ENCODE peak calls at places on chromosomes 12 and 14, in four cellular contexts. One of them, this sample, is unnamed.
A peak's percentile ranks its signal among the peaks of the same experiment; 100 is the strongest.

GRCh38 chr12:89971880-89972279 is 263.2 kb upstream of the ATP2B1 start:
- DNase-seq in IMR-90: no peak
- DNase-seq in mesenchymal stem cell: peak; percentile 40
- DNase-seq in mesendoderm: peak; percentile 13
- DNase-seq in this sample: no peak

GRCh38 chr14:99134333-99135046 is 137.5 kb downstream of the BCL11B start:
- DNase-seq in IMR-90: no peak
- DNase-seq in mesendoderm: no peak
- DNase-seq in mesenchymal stem cell: no peak
- DNase-seq in this sample: no peak

GRCh38 chr12:15754233-15754632 is 35.0 kb downstream of the EPS8 start:
- DNase-seq in mesenchymal stem cell: peak; percentile 26
- DNase-seq in mesendoderm: no peak
- DNase-seq in IMR-90: peak; percentile 65
- DNase-seq in this sample: no peak

GRCh38 chr12:24222968-24223367 is 273.5 kb upstream of the SOX5 start:
- DNase-seq in IMR-90: peak; percentile 87
- DNase-seq in mesendoderm: no peak
- DNase-seq in mesenchymal stem cell: peak; percentile 77
- DNase-seq in this sample: no peak

GRCh38 chr12:66885115-66885875 is 206.4 kb upstream of the GRIP1 start:
- DNase-seq in mesenchymal stem cell: no peak
- DNase-seq in mesendoderm: peak; percentile 6
- DNase-seq in IMR-90: no peak
- DNase-seq in this sample: no peak

GRCh38 chr14:20400965-20401593 is 12.2 kb downstream of the TEP1 start:
- DNase-seq in mesenchymal stem cell: no peak
- DNase-seq in mesendoderm: peak; percentile 23
- DNase-seq in IMR-90: peak; percentile 24
- DNase-seq in this sample: no peak

GRCh38 chr14:74221741-74222140 is 17.5 kb upstream of the VSX2 start:
- DNase-seq in mesendoderm: no peak
- DNase-seq in mesenchymal stem cell: no peak
- DNase-seq in IMR-90: no peak
- DNase-seq in this sample: no peak

GRCh38 chr12:126668538-126668937 is 1598.4 kb upstream of the TMEM132C start:
- DNase-seq in mesenchymal stem cell: no peak
- DNase-seq in mesendoderm: no peak
- DNase-seq in IMR-90: no peak
- DNase-seq in this sample: no peak

GRCh38 chr12:128449146-128449894 is 182.3 kb downstream of the TMEM132C start:
- DNase-seq in mesendoderm: no peak
- DNase-seq in IMR-90: no peak
- DNase-seq in mesenchymal stem cell: peak; percentile 0
- DNase-seq in this sample: no peak

GRCh38 chr12:103840399-103840880 is 594 bp downstream of the NT5DC3 start:
- DNase-seq in mesendoderm: peak; percentile 28
- DNase-seq in IMR-90: peak; percentile 25
- DNase-seq in mesenchymal stem cell: peak; percentile 38
- DNase-seq in this sample: no peak

GRCh38 chr12:112602150-112602549 is 183.4 kb downstream of the PTPN11 start:
- DNase-seq in mesenchymal stem cell: no peak
- DNase-seq in IMR-90: no peak
- DNase-seq in mesendoderm: no peak
- DNase-seq in this sample: peak; percentile 71

GRCh38 chr12:132386926-132387497 is 57.6 kb upstream of the GALNT9 start:
- DNase-seq in IMR-90: no peak
- DNase-seq in mesendoderm: no peak
- DNase-seq in mesenchymal stem cell: no peak
- DNase-seq in this sample: no peak

GRCh38 chr12:18275974-18276373 is 14.7 kb downstream of the PIK3C2G start:
- DNase-seq in mesendoderm: peak; percentile 73
- DNase-seq in IMR-90: peak; percentile 22
- DNase-seq in mesenchymal stem cell: no peak
- DNase-seq in this sample: no peak

GRCh38 chr14:51711505-51711904 is 59.8 kb downstream of the FRMD6 start:
- DNase-seq in IMR-90: peak; percentile 61
- DNase-seq in mesenchymal stem cell: no peak
- DNase-seq in mesendoderm: no peak
- DNase-seq in this sample: no peak

GRCh38 chr14:89042021-89042420 is 217.6 kb downstream of the TTC8 start:
- DNase-seq in IMR-90: no peak
- DNase-seq in mesendoderm: no peak
- DNase-seq in mesenchymal stem cell: no peak
- DNase-seq in this sample: no peak

GRCh38 chr14:89040080-89040437 is 215.6 kb downstream of the TTC8 start:
- DNase-seq in mesenchymal stem cell: no peak
- DNase-seq in IMR-90: no peak
- DNase-seq in mesendoderm: no peak
- DNase-seq in this sample: no peak

GRCh38 chr14:89037065-89037464 is 212.6 kb downstream of the TTC8 start:
- DNase-seq in IMR-90: no peak
- DNase-seq in mesenchymal stem cell: no peak
- DNase-seq in mesendoderm: no peak
- DNase-seq in this sample: no peak

GRCh38 chr14:89040438-89041244 is 216.2 kb downstream of the TTC8 start:
- DNase-seq in IMR-90: peak; percentile 86
- DNase-seq in mesendoderm: peak; percentile 91
- DNase-seq in mesenchymal stem cell: peak; percentile 85
- DNase-seq in this sample: peak; percentile 78

DNA sequence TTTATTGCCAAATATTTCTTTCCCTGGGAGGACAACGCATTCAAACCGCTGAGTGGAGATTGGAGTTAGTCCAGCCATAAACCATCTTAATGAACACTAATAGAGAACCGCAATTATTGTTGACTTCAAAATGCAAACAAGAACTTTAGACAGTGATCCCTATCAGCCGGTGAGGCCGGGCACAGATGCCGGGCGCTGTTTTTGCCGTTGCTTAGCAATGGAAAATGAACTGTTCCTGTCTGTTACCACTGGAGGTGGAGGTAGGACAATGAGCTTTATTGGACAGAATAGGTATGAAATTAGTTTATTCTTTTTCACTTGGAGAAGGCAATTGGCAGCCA is 216.8 kb downstream of the TTC8 start:
- DNase-seq in mesenchymal stem cell: no peak
- DNase-seq in mesendoderm: peak; percentile 23
- DNase-seq in IMR-90: no peak
- DNase-seq in this sample: no peak
- H4K8ac ChIP-seq in mesenchymal stem cell: peak overlapping the region; percentile 56
- H4K8ac ChIP-seq in mesendoderm: no peak overlapping the region
- H4K8ac ChIP-seq in IMR-90: peak overlapping the region; percentile 24
- H4K8ac ChIP-seq in this sample: no peak overlapping the region

GRCh38 chr12:124321556-124322270 is 26.8 kb downstream of the RFLNA start:
- DNase-seq in mesendoderm: no peak
- DNase-seq in IMR-90: peak; percentile 19
- DNase-seq in mesenchymal stem cell: peak; percentile 45
- DNase-seq in this sample: no peak
- H4K8ac ChIP-seq in mesendoderm: no peak overlapping the region
- H4K8ac ChIP-seq in IMR-90: no peak overlapping the region
- H4K8ac ChIP-seq in mesenchymal stem cell: no peak overlapping the region
- H4K8ac ChIP-seq in this sample: no peak overlapping the region

DNA sequence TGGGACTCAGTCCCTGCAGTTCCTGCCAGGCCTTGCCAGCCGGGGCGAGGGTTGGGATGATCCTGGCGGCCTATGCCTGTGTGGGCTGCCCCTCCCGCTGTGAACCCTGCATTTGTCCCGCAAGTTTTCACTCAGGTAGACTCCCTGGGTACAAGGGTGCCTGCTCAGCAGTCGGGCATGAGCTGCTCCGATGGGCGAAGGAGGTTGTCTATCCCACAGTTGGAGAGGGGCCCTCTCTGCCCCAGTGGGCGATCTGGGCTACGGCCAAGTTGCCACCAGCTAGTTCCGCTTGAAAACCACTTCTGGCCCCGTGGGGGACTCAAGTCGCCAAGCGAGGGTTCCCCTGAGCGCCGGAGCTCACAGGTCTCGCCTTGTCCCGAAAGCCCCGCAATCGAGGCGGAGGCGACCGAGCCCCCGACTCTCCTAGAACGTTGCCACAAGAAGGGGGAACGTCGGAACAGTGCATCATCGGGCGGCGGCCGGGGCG is 368 bp upstream of the TPI1 start:
- DNase-seq in mesenchymal stem cell: no peak
- DNase-seq in IMR-90: no peak
- DNase-seq in mesendoderm: no peak
- DNase-seq in this sample: no peak
- H4K8ac ChIP-seq in mesenchymal stem cell: peak overlapping the region; percentile 71
- H4K8ac ChIP-seq in IMR-90: peak overlapping the region; percentile 92
- H4K8ac ChIP-seq in mesendoderm: no peak overlapping the region
- H4K8ac ChIP-seq in this sample: no peak overlapping the region

GRCh38 chr14:33978892-33979612 is 28.2 kb upstream of the EGLN3 start:
- DNase-seq in mesenchymal stem cell: no peak
- DNase-seq in IMR-90: no peak
- DNase-seq in mesendoderm: no peak
- DNase-seq in this sample: no peak
- H4K8ac ChIP-seq in mesenchymal stem cell: no peak overlapping the region
- H4K8ac ChIP-seq in IMR-90: no peak overlapping the region
- H4K8ac ChIP-seq in mesendoderm: no peak overlapping the region
- H4K8ac ChIP-seq in this sample: no peak overlapping the region

GRCh38 chr12:120993496-120993895 is 15.2 kb downstream of the HNF1A start:
- DNase-seq in mesenchymal stem cell: no peak
- DNase-seq in IMR-90: no peak
- DNase-seq in mesendoderm: no peak
- DNase-seq in this sample: no peak
- H4K8ac ChIP-seq in mesenchymal stem cell: no peak overlapping the region
- H4K8ac ChIP-seq in IMR-90: no peak overlapping the region
- H4K8ac ChIP-seq in mesendoderm: no peak overlapping the region
- H4K8ac ChIP-seq in this sample: no peak overlapping the region

GRCh38 chr14:92998957-92999356 is 76.0 kb downstream of the CHGA start:
- DNase-seq in mesendoderm: no peak
- DNase-seq in IMR-90: no peak
- DNase-seq in mesenchymal stem cell: no peak
- DNase-seq in this sample: no peak
- H4K8ac ChIP-seq in mesendoderm: no peak overlapping the region
- H4K8ac ChIP-seq in IMR-90: no peak overlapping the region
- H4K8ac ChIP-seq in mesenchymal stem cell: no peak overlapping the region
- H4K8ac ChIP-seq in this sample: no peak overlapping the region

GRCh38 chr12:69056743-69057515 is 124.0 kb upstream of the CPM start:
- DNase-seq in mesendoderm: no peak
- DNase-seq in IMR-90: peak; percentile 66
- DNase-seq in mesenchymal stem cell: peak; percentile 55
- DNase-seq in this sample: no peak

GRCh38 chr12:69055706-69056105 is 122.7 kb upstream of the CPM start:
- DNase-seq in IMR-90: no peak
- DNase-seq in mesendoderm: no peak
- DNase-seq in mesenchymal stem cell: no peak
- DNase-seq in this sample: no peak

GRCh38 chr12:69054343-69055056 is 121.5 kb upstream of the CPM start:
- DNase-seq in mesendoderm: no peak
- DNase-seq in mesenchymal stem cell: no peak
- DNase-seq in IMR-90: no peak
- DNase-seq in this sample: no peak

GRCh38 chr12:69055280-69055679 is 122.3 kb upstream of the CPM start:
- DNase-seq in mesenchymal stem cell: no peak
- DNase-seq in mesendoderm: no peak
- DNase-seq in IMR-90: no peak
- DNase-seq in this sample: no peak

GRCh38 chr12:69052613-69053408 is 119.8 kb upstream of the CPM start:
- DNase-seq in mesendoderm: peak; percentile 91
- DNase-seq in mesenchymal stem cell: peak; percentile 72
- DNase-seq in IMR-90: peak; percentile 83
- DNase-seq in this sample: no peak
- H4K8ac ChIP-seq in mesendoderm: no peak overlapping the region
- H4K8ac ChIP-seq in mesenchymal stem cell: peak overlapping the region; percentile 64
- H4K8ac ChIP-seq in IMR-90: peak overlapping the region; percentile 24
- H4K8ac ChIP-seq in this sample: no peak overlapping the region

GRCh38 chr14:103526247-103526913 is 2.6 kb upstream of the TRMT61A start:
- DNase-seq in mesendoderm: no peak
- DNase-seq in mesenchymal stem cell: no peak
- DNase-seq in IMR-90: no peak
- DNase-seq in this sample: no peak

GRCh38 chr14:103528158-103528511 is 861 bp upstream of the TRMT61A start:
- DNase-seq in mesenchymal stem cell: peak; percentile 41
- DNase-seq in mesendoderm: no peak
- DNase-seq in IMR-90: no peak
- DNase-seq in this sample: no peak

GRCh38 chr14:103528512-103529382 is at the start of gene TRMT61A:
- DNase-seq in mesendoderm: peak; percentile 89
- DNase-seq in mesenchymal stem cell: peak; percentile 96
- DNase-seq in IMR-90: peak; percentile 92
- DNase-seq in this sample: peak; percentile 75

GRCh38 chr14:103527408-103528157 is 1.4 kb upstream of the TRMT61A start:
- DNase-seq in IMR-90: no peak
- DNase-seq in mesendoderm: no peak
- DNase-seq in mesenchymal stem cell: peak; percentile 57
- DNase-seq in this sample: no peak

GRCh38 chr14:103526914-103527248 is 2.1 kb upstream of the TRMT61A start:
- DNase-seq in mesenchymal stem cell: no peak
- DNase-seq in mesendoderm: no peak
- DNase-seq in IMR-90: no peak
- DNase-seq in this sample: no peak
- H4K8ac ChIP-seq in mesenchymal stem cell: no peak overlapping the region
- H4K8ac ChIP-seq in mesendoderm: no peak overlapping the region
- H4K8ac ChIP-seq in IMR-90: no peak overlapping the region
- H4K8ac ChIP-seq in this sample: no peak overlapping the region

GRCh38 chr14:91685600-91685999 is 46.3 kb downstream of the CATSPERB start:
- DNase-seq in mesenchymal stem cell: no peak
- DNase-seq in IMR-90: no peak
- DNase-seq in mesendoderm: peak; percentile 28
- DNase-seq in this sample: no peak
- H4K8ac ChIP-seq in mesenchymal stem cell: no peak overlapping the region
- H4K8ac ChIP-seq in IMR-90: no peak overlapping the region
- H4K8ac ChIP-seq in mesendoderm: no peak overlapping the region
- H4K8ac ChIP-seq in this sample: no peak overlapping the region

This sample was measured in neuronal stem cell.